ENCODE peak calls at places on chromosome 14, in five cellular contexts. One of them, this sample, is unnamed.

GRCh38 chr14:105126126-105126969 is 42.2 kb downstream of the JAG2 start:
- DNase-seq in mammary epithelial cell: no peak
- DNase-seq in astrocyte of the spinal cord: no peak
- DNase-seq in GM12878: no peak
- DNase-seq in HCT116: no peak
- DNase-seq in this sample: no peak

GRCh38 chr14:101118746-101119610 is 215.5 kb upstream of the RTL1 start:
- DNase-seq in mammary epithelial cell: no peak
- DNase-seq in astrocyte of the spinal cord: no peak
- DNase-seq in GM12878: no peak
- DNase-seq in HCT116: no peak
- DNase-seq in this sample: no peak

GRCh38 chr14:30131698-30132097 is 204.1 kb upstream of the PRKD1 start:
- DNase-seq in mammary epithelial cell: no peak
- DNase-seq in astrocyte of the spinal cord: no peak
- DNase-seq in GM12878: no peak
- DNase-seq in HCT116: no peak
- DNase-seq in this sample: no peak

GRCh38 chr14:53237488-53237887 is 84.4 kb upstream of the DDHD1 start:
- DNase-seq in mammary epithelial cell: no peak
- DNase-seq in astrocyte of the spinal cord: no peak
- DNase-seq in GM12878: no peak
- DNase-seq in HCT116: no peak
- DNase-seq in this sample: no peak

GRCh38 chr14:53999061-53999488 is 42.5 kb upstream of the BMP4 start:
- DNase-seq in mammary epithelial cell: peak
- DNase-seq in astrocyte of the spinal cord: peak
- DNase-seq in GM12878: no peak
- DNase-seq in HCT116: no peak
- DNase-seq in this sample: peak

GRCh38 chr14:27712364-27712763 is 1054.2 kb upstream of the FOXG1 start:
- DNase-seq in mammary epithelial cell: no peak
- DNase-seq in astrocyte of the spinal cord: no peak
- DNase-seq in GM12878: no peak
- DNase-seq in HCT116: no peak
- DNase-seq in this sample: no peak

GRCh38 chr14:78595797-78596196 is 425.6 kb downstream of the NRXN3 start:
- DNase-seq in mammary epithelial cell: no peak
- DNase-seq in astrocyte of the spinal cord: no peak
- DNase-seq in GM12878: no peak
- DNase-seq in HCT116: no peak
- DNase-seq in this sample: no peak

GRCh38 chr14:93041002-93041401 is 74.7 kb downstream of the ITPK1 start:
- DNase-seq in mammary epithelial cell: no peak
- DNase-seq in astrocyte of the spinal cord: no peak
- DNase-seq in GM12878: no peak
- DNase-seq in HCT116: no peak
- DNase-seq in this sample: no peak

GRCh38 chr14:23695220-23695999 is 59.2 kb downstream of the DHRS2 start:
- DNase-seq in mammary epithelial cell: no peak
- DNase-seq in astrocyte of the spinal cord: no peak
- DNase-seq in GM12878: no peak
- DNase-seq in HCT116: no peak
- DNase-seq in this sample: peak

GRCh38 chr14:69316449-69317391 is 56.8 kb downstream of the GALNT16 start:
- DNase-seq in mammary epithelial cell: peak
- DNase-seq in astrocyte of the spinal cord: peak
- DNase-seq in GM12878: no peak
- DNase-seq in HCT116: no peak
- DNase-seq in this sample: peak

GRCh38 chr14:54002653-54003052 is 46.0 kb upstream of the BMP4 start:
- DNase-seq in mammary epithelial cell: no peak
- DNase-seq in astrocyte of the spinal cord: peak
- DNase-seq in GM12878: no peak
- DNase-seq in HCT116: no peak
- DNase-seq in this sample: peak

GRCh38 chr14:22482085-22482694 is 106.8 kb downstream of the DAD1 start:
- DNase-seq in mammary epithelial cell: no peak
- DNase-seq in astrocyte of the spinal cord: no peak
- DNase-seq in GM12878: no peak
- DNase-seq in HCT116: no peak
- DNase-seq in this sample: no peak

GRCh38 chr14:72111921-72112320 is 179.7 kb downstream of the RGS6 start:
- DNase-seq in mammary epithelial cell: no peak
- DNase-seq in astrocyte of the spinal cord: no peak
- DNase-seq in GM12878: no peak
- DNase-seq in HCT116: no peak
- DNase-seq in this sample: no peak

GRCh38 chr14:92582706-92583452 is 69.3 kb downstream of the RIN3 start:
- DNase-seq in mammary epithelial cell: no peak
- DNase-seq in astrocyte of the spinal cord: no peak
- DNase-seq in GM12878: peak
- DNase-seq in HCT116: no peak
- DNase-seq in this sample: no peak

GRCh38 chr14:98598576-98598975 is 673.4 kb downstream of the BCL11B start:
- DNase-seq in mammary epithelial cell: no peak
- DNase-seq in astrocyte of the spinal cord: no peak
- DNase-seq in GM12878: no peak
- DNase-seq in HCT116: no peak
- DNase-seq in this sample: no peak

GRCh38 chr14:68616255-68616902 is 176.5 kb downstream of the ZFP36L1 start:
- DNase-seq in mammary epithelial cell: no peak
- DNase-seq in astrocyte of the spinal cord: peak
- DNase-seq in GM12878: no peak
- DNase-seq in HCT116: peak
- DNase-seq in this sample: peak

GRCh38 chr14:23937121-23937692 is 16.4 kb upstream of the DHRS4 start:
- DNase-seq in mammary epithelial cell: no peak
- DNase-seq in astrocyte of the spinal cord: no peak
- DNase-seq in GM12878: no peak
- DNase-seq in HCT116: no peak
- DNase-seq in this sample: no peak

GRCh38 chr14:102775855-102776760 is 1.1 kb upstream of the TRAF3 start:
- DNase-seq in mammary epithelial cell: peak
- DNase-seq in astrocyte of the spinal cord: peak
- DNase-seq in GM12878: no peak
- DNase-seq in HCT116: no peak
- DNase-seq in this sample: peak

GRCh38 chr14:64654931-64655330 is 49.3 kb upstream of the PLEKHG3 start:
- DNase-seq in mammary epithelial cell: no peak
- DNase-seq in astrocyte of the spinal cord: peak
- DNase-seq in GM12878: no peak
- DNase-seq in HCT116: no peak
- DNase-seq in this sample: no peak

GRCh38 chr14:101359221-101360044 is 201.9 kb upstream of the DIO3 start:
- DNase-seq in mammary epithelial cell: no peak
- DNase-seq in astrocyte of the spinal cord: peak
- DNase-seq in GM12878: no peak
- DNase-seq in HCT116: no peak
- DNase-seq in this sample: no peak

GRCh38 chr14:64646103-64646502 is 58.1 kb upstream of the PLEKHG3 start:
- DNase-seq in mammary epithelial cell: no peak
- DNase-seq in astrocyte of the spinal cord: peak
- DNase-seq in GM12878: no peak
- DNase-seq in HCT116: no peak
- DNase-seq in this sample: peak

GRCh38 chr14:26867171-26867757 is 269.4 kb upstream of the NOVA1 start:
- DNase-seq in mammary epithelial cell: no peak
- DNase-seq in astrocyte of the spinal cord: peak
- DNase-seq in GM12878: no peak
- DNase-seq in HCT116: no peak
- DNase-seq in this sample: peak

GRCh38 chr14:102279688-102280348 is 25.1 kb downstream of the MOK start:
- DNase-seq in mammary epithelial cell: peak
- DNase-seq in astrocyte of the spinal cord: peak
- DNase-seq in GM12878: no peak
- DNase-seq in HCT116: peak
- DNase-seq in this sample: peak

GRCh38 chr14:69712637-69713088 is 54.3 kb upstream of the SRSF5 start:
- DNase-seq in mammary epithelial cell: peak
- DNase-seq in astrocyte of the spinal cord: no peak
- DNase-seq in GM12878: no peak
- DNase-seq in HCT116: no peak
- DNase-seq in this sample: no peak

GRCh38 chr14:54686219-54686870 is 119.4 kb downstream of the SAMD4A start:
- DNase-seq in mammary epithelial cell: no peak
- DNase-seq in astrocyte of the spinal cord: peak
- DNase-seq in GM12878: no peak
- DNase-seq in HCT116: no peak
- DNase-seq in this sample: peak

GRCh38 chr14:105641075-105641937 is 114.9 kb downstream of the TMEM121 start:
- DNase-seq in mammary epithelial cell: no peak
- DNase-seq in astrocyte of the spinal cord: no peak
- DNase-seq in GM12878: no peak
- DNase-seq in HCT116: no peak
- DNase-seq in this sample: no peak

GRCh38 chr14:77403798-77404197 is 19.5 kb downstream of the NOXRED1 start:
- DNase-seq in mammary epithelial cell: no peak
- DNase-seq in astrocyte of the spinal cord: no peak
- DNase-seq in GM12878: no peak
- DNase-seq in HCT116: no peak
- DNase-seq in this sample: no peak

GRCh38 chr14:77406086-77406485 is 17.2 kb downstream of the NOXRED1 start:
- DNase-seq in mammary epithelial cell: no peak
- DNase-seq in astrocyte of the spinal cord: no peak
- DNase-seq in GM12878: no peak
- DNase-seq in HCT116: no peak
- DNase-seq in this sample: no peak

GRCh38 chr14:77400216-77400615 is 23.0 kb downstream of the SAMD15 start:
- DNase-seq in mammary epithelial cell: no peak
- DNase-seq in astrocyte of the spinal cord: no peak
- DNase-seq in GM12878: no peak
- DNase-seq in HCT116: no peak
- DNase-seq in this sample: no peak
- H3K4me3 ChIP-seq in mammary epithelial cell: no peak
- H3K4me3 ChIP-seq in astrocyte of the spinal cord: no peak
- H3K4me3 ChIP-seq in GM12878: no peak
- H3K4me3 ChIP-seq in HCT116: no peak
- H3K4me3 ChIP-seq in this sample: no peak

GRCh38 chr14:84493779-84494178 is 1036.2 kb upstream of the FLRT2 start:
- DNase-seq in mammary epithelial cell: no peak
- DNase-seq in astrocyte of the spinal cord: peak
- DNase-seq in GM12878: no peak
- DNase-seq in HCT116: no peak
- DNase-seq in this sample: no peak
- TF ChIP-seq CTCF in mammary epithelial cell: no peak
- TF ChIP-seq CTCF in astrocyte of the spinal cord: no peak
- TF ChIP-seq CTCF in GM12878: no peak
- TF ChIP-seq CTCF in HCT116: no peak
- TF ChIP-seq CTCF in this sample: no peak

GRCh38 chr14:76080009-76080408 is 71.7 kb upstream of the GPATCH2L start:
- DNase-seq in mammary epithelial cell: no peak
- DNase-seq in astrocyte of the spinal cord: no peak
- DNase-seq in GM12878: no peak
- DNase-seq in HCT116: no peak
- DNase-seq in this sample: no peak
- H3K4me3 ChIP-seq in mammary epithelial cell: no peak
- H3K4me3 ChIP-seq in astrocyte of the spinal cord: no peak
- H3K4me3 ChIP-seq in GM12878: no peak
- H3K4me3 ChIP-seq in HCT116: no peak
- H3K4me3 ChIP-seq in this sample: no peak

DNA sequence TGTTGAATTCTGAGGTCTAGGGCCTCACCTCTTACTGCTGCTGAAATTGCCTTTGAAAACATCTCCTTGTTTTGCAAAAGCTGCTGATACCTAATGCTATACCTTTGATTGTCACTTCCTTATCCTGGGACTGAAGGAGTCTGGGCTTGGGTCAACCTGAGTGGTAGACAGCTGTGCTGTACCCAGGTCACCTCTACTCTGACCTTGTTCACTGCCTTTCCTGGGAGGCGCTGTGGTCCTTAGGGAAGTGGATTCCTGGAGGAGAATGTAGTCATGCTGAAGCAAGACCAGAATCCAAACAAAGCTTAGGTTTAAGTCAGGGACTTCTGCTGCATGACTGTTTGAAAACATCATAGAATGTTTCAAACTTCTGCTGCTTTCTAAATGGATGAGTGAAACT is 191.4 kb downstream of the SNAPC1 start:
- DNase-seq in mammary epithelial cell: no peak
- DNase-seq in astrocyte of the spinal cord: no peak
- DNase-seq in GM12878: no peak
- DNase-seq in HCT116: no peak
- DNase-seq in this sample: no peak
- TF ChIP-seq CTCF in mammary epithelial cell: no peak
- TF ChIP-seq CTCF in astrocyte of the spinal cord: no peak
- TF ChIP-seq CTCF in GM12878: no peak
- TF ChIP-seq CTCF in HCT116: no peak
- TF ChIP-seq CTCF in this sample: no peak

GRCh38 chr14:59362533-59362932 is 102.6 kb downstream of the GPR135 start:
- DNase-seq in mammary epithelial cell: peak
- DNase-seq in astrocyte of the spinal cord: peak
- DNase-seq in GM12878: no peak
- DNase-seq in HCT116: peak
- DNase-seq in this sample: peak

GRCh38 chr14:59359451-59360124 is 105.6 kb downstream of the GPR135 start:
- DNase-seq in mammary epithelial cell: no peak
- DNase-seq in astrocyte of the spinal cord: no peak
- DNase-seq in GM12878: peak
- DNase-seq in HCT116: no peak
- DNase-seq in this sample: no peak

GRCh38 chr14:59358774-59359173 is 106.4 kb downstream of the GPR135 start:
- DNase-seq in mammary epithelial cell: no peak
- DNase-seq in astrocyte of the spinal cord: no peak
- DNase-seq in GM12878: no peak
- DNase-seq in HCT116: no peak
- DNase-seq in this sample: no peak

GRCh38 chr14:59360923-59361794 is 104.0 kb downstream of the GPR135 start:
- DNase-seq in mammary epithelial cell: peak
- DNase-seq in astrocyte of the spinal cord: peak
- DNase-seq in GM12878: no peak
- DNase-seq in HCT116: peak
- DNase-seq in this sample: peak

GRCh38 chr14:59363545-59364226 is 101.5 kb downstream of the GPR135 start:
- DNase-seq in mammary epithelial cell: peak
- DNase-seq in astrocyte of the spinal cord: peak
- DNase-seq in GM12878: no peak
- DNase-seq in HCT116: no peak
- DNase-seq in this sample: peak
- H3K4me3 ChIP-seq in mammary epithelial cell: peak
- H3K4me3 ChIP-seq in astrocyte of the spinal cord: no peak
- H3K4me3 ChIP-seq in GM12878: no peak
- H3K4me3 ChIP-seq in HCT116: no peak
- H3K4me3 ChIP-seq in this sample: peak

This sample was measured in fibroblast of the aortic adventitia.